ENCODE peak calls at places on chromosomes 11 and 22, in four cellular contexts. One of them, this sample, is unnamed.

GRCh38 chr22:47371263-47372090 is 609.0 kb downstream of the TBC1D22A start:
- DNase-seq in GM12891: no peak
- DNase-seq in AG09309: no peak
- DNase-seq in neural crest cell: no peak
- DNase-seq in this sample: no peak

GRCh38 chr11:10375280-10376048 is 70.6 kb downstream of the ADM start:
- DNase-seq in GM12891: no peak
- DNase-seq in AG09309: peak; percentile 96
- DNase-seq in neural crest cell: no peak
- DNase-seq in this sample: no peak

GRCh38 chr11:72410956-72411355 is 23.4 kb downstream of the CLPB start:
- DNase-seq in GM12891: no peak
- DNase-seq in AG09309: no peak
- DNase-seq in neural crest cell: no peak
- DNase-seq in this sample: no peak

GRCh38 chr11:112784323-112785073 is 176.7 kb upstream of the NCAM1 start:
- DNase-seq in GM12891: no peak
- DNase-seq in AG09309: peak; percentile 39
- DNase-seq in neural crest cell: no peak
- DNase-seq in this sample: no peak

GRCh38 chr22:38734203-38735100 is 21.3 kb downstream of the SUN2 start:
- DNase-seq in GM12891: no peak
- DNase-seq in AG09309: no peak
- DNase-seq in neural crest cell: no peak
- DNase-seq in this sample: no peak

GRCh38 chr11:38153985-38154384 is 1555.9 kb upstream of the RAG2 start:
- DNase-seq in GM12891: no peak
- DNase-seq in AG09309: no peak
- DNase-seq in neural crest cell: no peak
- DNase-seq in this sample: no peak

GRCh38 chr11:67488155-67488480 is 5.3 kb downstream of the AIP start:
- DNase-seq in GM12891: peak; percentile 12
- DNase-seq in AG09309: no peak
- DNase-seq in neural crest cell: no peak
- DNase-seq in this sample: no peak

GRCh38 chr11:61032824-61033223 is 61.3 kb downstream of the CD6 start:
- DNase-seq in GM12891: no peak
- DNase-seq in AG09309: no peak
- DNase-seq in neural crest cell: no peak
- DNase-seq in this sample: no peak

GRCh38 chr11:111870887-111871692 is at the start of gene ALG9:
- DNase-seq in GM12891: peak; percentile 71
- DNase-seq in AG09309: peak; percentile 37
- DNase-seq in neural crest cell: peak; percentile 88
- DNase-seq in this sample: peak; percentile 92

GRCh38 chr22:28917747-28918543 is 34.6 kb downstream of the ZNRF3 start:
- DNase-seq in GM12891: no peak
- DNase-seq in AG09309: no peak
- DNase-seq in neural crest cell: peak; percentile 36
- DNase-seq in this sample: no peak

GRCh38 chr22:26259510-26259909 is 90.2 kb downstream of the SEZ6L start:
- DNase-seq in GM12891: no peak
- DNase-seq in AG09309: no peak
- DNase-seq in neural crest cell: peak; percentile 32
- DNase-seq in this sample: no peak

GRCh38 chr22:34410111-34410510 is 489.8 kb upstream of the LARGE1 start:
- DNase-seq in GM12891: no peak
- DNase-seq in AG09309: no peak
- DNase-seq in neural crest cell: no peak
- DNase-seq in this sample: no peak

GRCh38 chr11:133403900-133404299 is 128.4 kb downstream of the OPCML start:
- DNase-seq in GM12891: no peak
- DNase-seq in AG09309: no peak
- DNase-seq in neural crest cell: no peak
- DNase-seq in this sample: no peak